ENCODE peak calls at places on chromosomes 4 and X, in seven cellular contexts. K is activated naive CD8-positive, alpha-beta T cell treated with anti-CD3 and anti-CD28 coated beads, Interleukin-2, amount 50 U/mL, for 24 hours; I is stimulated activated CD4-positive, alpha-beta T cell treated with anti-CD3 and anti-CD28 coated beads, Interleukin-4, amount 100 ng/mL, for 24 hours; O is RWPE1; R is fibroblast of mammary gland; S is right atrium auricular region; M is stimulated activated naive CD8-positive, alpha-beta T cell treated with anti-CD3 and anti-CD28 coated beads, Interleukin-15, Interleukin-2, amounts not matched to agents 100 U/mL and 50 U/mL, for 24 hours. G is an unnamed sample.

GRCh38 chrX:129472116-129472515 is 51.2 kb downstream of the SMARCA1 start:
- DNase-seq in I (no peak), K (no peak), M (no peak), O (peak), R (peak), S (no peak), G (peak)

GRCh38 chr4:117096462-117096861 is 11.1 kb upstream of the TRAM1L1 start:
- DNase-seq in S (no peak), R (no peak), K (no peak), M (no peak), I (no peak), O (no peak), G (no peak)

GRCh38 chrX:50609796-50610195 is 139.2 kb upstream of the DGKK start:
- DNase-seq in K (no peak), M (no peak), R (peak), I (no peak), S (no peak), O (no peak), G (peak)

GRCh38 chrX:16838202-16839066 is 31.7 kb downstream of the RBBP7 start:
- DNase-seq in M (no peak), O (peak), I (no peak), K (no peak), R (peak), S (no peak), G (peak)

GRCh38 chrX:12971282-12972003 is 3.5 kb upstream of the TMSB4X start:
- DNase-seq in I (peak), O (no peak), S (peak), K (no peak), M (peak), R (no peak), G (no peak)

GRCh38 chr4:177320721-177321120 is 11.0 kb downstream of the NEIL3 start:
- DNase-seq in I (no peak), K (no peak), S (no peak), R (no peak), M (no peak), O (no peak), G (no peak)

GRCh38 chrX:31499120-31499519 is 427.3 kb upstream of the FTHL17 start:
- DNase-seq in M (no peak), O (no peak), K (no peak), R (peak), S (no peak), I (no peak), G (no peak)

GRCh38 chr4:187357861-187358260 is 634.2 kb upstream of the FAT1 start:
- DNase-seq in I (no peak), K (no peak), S (no peak), R (no peak), O (no peak), M (no peak), G (no peak)

GRCh38 chr4:6951880-6952381 is 42.3 kb downstream of the TBC1D14 start:
- DNase-seq in K (no peak), O (no peak), S (no peak), R (no peak), I (no peak), M (no peak), G (no peak)

GRCh38 chr4:159290321-159291030 is 187.6 kb downstream of the RAPGEF2 start:
- DNase-seq in R (peak), I (no peak), K (no peak), O (no peak), M (no peak), S (no peak), G (peak)

GRCh38 chr4:149999485-150000074 is 78.7 kb upstream of the DCLK2 start:
- DNase-seq in M (no peak), S (no peak), R (peak), K (no peak), O (peak), I (no peak), G (no peak)

GRCh38 chrX:115053223-115053622 is 35.8 kb upstream of the IL13RA2 start:
- DNase-seq in I (no peak), O (no peak), S (no peak), M (no peak), K (no peak), R (no peak), G (no peak)

GRCh38 chr4:32010221-32010620 is 1290.1 kb downstream of the PCDH7 start:
- DNase-seq in O (no peak), M (no peak), K (no peak), I (no peak), S (no peak), R (no peak), G (no peak)

GRCh38 chr4:8585186-8585585 is 5.0 kb downstream of the GPR78 start:
- DNase-seq in I (no peak), K (no peak), S (no peak), O (no peak), R (no peak), M (no peak), G (no peak)

GRCh38 chrX:69067841-69068240 is 97.4 kb downstream of the PJA1 start:
- DNase-seq in R (no peak), M (no peak), O (no peak), I (no peak), K (no peak), S (no peak), G (no peak)

GRCh38 chrX:154019061-154019621 is 561 bp downstream of the IRAK1 start:
- DNase-seq in K (peak), I (peak), M (peak), R (no peak), S (no peak), O (no peak), G (no peak)

GRCh38 chr4:116959045-116959444 is 126.3 kb downstream of the TRAM1L1 start:
- DNase-seq in I (no peak), K (no peak), R (no peak), M (no peak), O (no peak), S (no peak), G (no peak)

GRCh38 chr4:128480945-128481344 is 193.3 kb upstream of the PGRMC2 start:
- DNase-seq in I (no peak), S (no peak), K (no peak), M (no peak), R (no peak), O (no peak), G (no peak)

GRCh38 chr4:75726577-75726976 is 2.2 kb downstream of the USO1 start:
- DNase-seq in M (no peak), I (no peak), O (no peak), S (no peak), K (no peak), R (peak), G (no peak)

GRCh38 chr4:155966171-155966570 is 12.5 kb upstream of the CTSO start:
- DNase-seq in K (no peak), S (no peak), R (no peak), O (no peak), I (no peak), M (no peak), G (no peak)

GRCh38 chrX:65586491-65586890 is 51.9 kb upstream of the LAS1L start:
- DNase-seq in I (no peak), S (no peak), M (no peak), R (peak), K (no peak), O (no peak), G (no peak)

GRCh38 chr4:56245547-56246229 is 141.6 kb downstream of the AASDH start:
- DNase-seq in O (no peak), R (no peak), I (no peak), M (no peak), S (no peak), K (no peak), G (no peak)

GRCh38 chr4:8582941-8583654 is 2.9 kb downstream of the GPR78 start:
- DNase-seq in O (no peak), S (no peak), K (no peak), R (no peak), M (no peak), I (no peak), G (no peak)

GRCh38 chrX:48910926-48911406 is 480 bp downstream of the SLC35A2 start:
- DNase-seq in O (no peak), S (no peak), K (no peak), R (peak), I (no peak), M (no peak), G (no peak)

G was measured in foreskin keratinocyte.